ENCODE peak calls at places on chromosomes 5 and 9, in five cellular contexts. One of them, this sample, is unnamed.

GRCh38 chr5:133250527-133250926 is 198.7 kb downstream of the HSPA4 start:
- DNase-seq in body of pancreas: no peak
- DNase-seq in fibroblast of mammary gland: no peak
- DNase-seq in neuronal stem cell: no peak
- DNase-seq in lung: no peak
- DNase-seq in this sample: no peak

GRCh38 chr5:153559926-153560325 is 69.5 kb downstream of the GRIA1 start:
- DNase-seq in body of pancreas: no peak
- DNase-seq in fibroblast of mammary gland: peak; percentile 36
- DNase-seq in lung: no peak
- DNase-seq in neuronal stem cell: no peak
- DNase-seq in this sample: no peak

GRCh38 chr9:27943544-27943943 is 370.3 kb upstream of the C9orf72 start:
- DNase-seq in lung: no peak
- DNase-seq in neuronal stem cell: peak; percentile 9
- DNase-seq in body of pancreas: no peak
- DNase-seq in fibroblast of mammary gland: no peak
- DNase-seq in this sample: no peak

GRCh38 chr5:159161361-159162214 is 47.8 kb downstream of the RNF145 start:
- DNase-seq in lung: no peak
- DNase-seq in neuronal stem cell: no peak
- DNase-seq in fibroblast of mammary gland: peak; percentile 69
- DNase-seq in body of pancreas: no peak
- DNase-seq in this sample: no peak

GRCh38 chr5:171312129-171312819 is 3.2 kb downstream of the TLX3 start:
- DNase-seq in lung: no peak
- DNase-seq in neuronal stem cell: no peak
- DNase-seq in body of pancreas: no peak
- DNase-seq in fibroblast of mammary gland: no peak
- DNase-seq in this sample: no peak

GRCh38 chr9:33354651-33355211 is 47.6 kb downstream of the AQP7 start:
- DNase-seq in neuronal stem cell: no peak
- DNase-seq in body of pancreas: peak; percentile 25
- DNase-seq in lung: no peak
- DNase-seq in fibroblast of mammary gland: no peak
- DNase-seq in this sample: no peak

GRCh38 chr5:79020861-79021561 is 35.9 kb upstream of the ARSB start:
- DNase-seq in fibroblast of mammary gland: peak; percentile 70
- DNase-seq in lung: peak; percentile 50
- DNase-seq in body of pancreas: peak; percentile 68
- DNase-seq in neuronal stem cell: peak; percentile 36
- DNase-seq in this sample: no peak

GRCh38 chr5:100448250-100448649 is 86.9 kb upstream of the FAM174A start:
- DNase-seq in body of pancreas: no peak
- DNase-seq in neuronal stem cell: no peak
- DNase-seq in fibroblast of mammary gland: no peak
- DNase-seq in lung: no peak
- DNase-seq in this sample: no peak

GRCh38 chr5:139915274-139915673 is 119.7 kb downstream of the PSD2 start:
- DNase-seq in lung: peak; percentile 25
- DNase-seq in fibroblast of mammary gland: no peak
- DNase-seq in body of pancreas: no peak
- DNase-seq in neuronal stem cell: no peak
- DNase-seq in this sample: no peak

GRCh38 chr5:1185652-1186350 is 15.6 kb upstream of the SLC6A19 start:
- DNase-seq in lung: no peak
- DNase-seq in neuronal stem cell: no peak
- DNase-seq in fibroblast of mammary gland: no peak
- DNase-seq in body of pancreas: peak; percentile 89
- DNase-seq in this sample: no peak

GRCh38 chr9:3181049-3181953 is 337.4 kb upstream of the PUM3 start:
- DNase-seq in lung: no peak
- DNase-seq in body of pancreas: peak; percentile 64
- DNase-seq in fibroblast of mammary gland: peak; percentile 27
- DNase-seq in neuronal stem cell: peak; percentile 32
- DNase-seq in this sample: no peak

GRCh38 chr5:151118898-151119600 is 38.2 kb upstream of the TNIP1 start:
- DNase-seq in body of pancreas: no peak
- DNase-seq in lung: no peak
- DNase-seq in neuronal stem cell: no peak
- DNase-seq in fibroblast of mammary gland: no peak
- DNase-seq in this sample: no peak

GRCh38 chr9:33198163-33198562 is 31.0 kb upstream of the B4GALT1 start:
- DNase-seq in lung: no peak
- DNase-seq in body of pancreas: no peak
- DNase-seq in neuronal stem cell: no peak
- DNase-seq in fibroblast of mammary gland: peak; percentile 77
- DNase-seq in this sample: peak; percentile 81

GRCh38 chr5:174311531-174312269 is 266.2 kb downstream of the NSG2 start:
- DNase-seq in body of pancreas: peak; percentile 70
- DNase-seq in neuronal stem cell: peak; percentile 76
- DNase-seq in lung: peak; percentile 62
- DNase-seq in fibroblast of mammary gland: peak; percentile 34
- DNase-seq in this sample: no peak

GRCh38 chr9:104245925-104246324 is 151.8 kb downstream of the SMC2 start:
- DNase-seq in neuronal stem cell: no peak
- DNase-seq in fibroblast of mammary gland: no peak
- DNase-seq in body of pancreas: no peak
- DNase-seq in lung: no peak
- DNase-seq in this sample: no peak

GRCh38 chr5:135462304-135462703 is 10.2 kb upstream of the TIFAB start:
- DNase-seq in fibroblast of mammary gland: peak; percentile 46
- DNase-seq in neuronal stem cell: peak; percentile 77
- DNase-seq in body of pancreas: peak; percentile 43
- DNase-seq in lung: no peak
- DNase-seq in this sample: no peak

GRCh38 chr5:173010547-173011464 is 27.2 kb downstream of the ATP6V0E1 start:
- DNase-seq in neuronal stem cell: peak; percentile 21
- DNase-seq in body of pancreas: peak; percentile 75
- DNase-seq in fibroblast of mammary gland: peak; percentile 38
- DNase-seq in lung: peak; percentile 69
- DNase-seq in this sample: peak; percentile 78

GRCh38 chr5:139368613-139369012 is 14.5 kb downstream of the SLC23A1 start:
- DNase-seq in body of pancreas: no peak
- DNase-seq in neuronal stem cell: no peak
- DNase-seq in fibroblast of mammary gland: no peak
- DNase-seq in lung: no peak
- DNase-seq in this sample: no peak

GRCh38 chr9:69894720-69895119 is 74.1 kb downstream of the CFAP95 start:
- DNase-seq in lung: no peak
- DNase-seq in fibroblast of mammary gland: no peak
- DNase-seq in body of pancreas: no peak
- DNase-seq in neuronal stem cell: no peak
- DNase-seq in this sample: no peak

GRCh38 chr9:6197330-6197729 is 18.3 kb upstream of the IL33 start:
- DNase-seq in neuronal stem cell: peak; percentile 9
- DNase-seq in lung: no peak
- DNase-seq in body of pancreas: peak; percentile 55
- DNase-seq in fibroblast of mammary gland: peak; percentile 52
- DNase-seq in this sample: no peak

GRCh38 chr9:113221800-113222481 is 597 bp downstream of the SLC31A1 start:
- DNase-seq in neuronal stem cell: peak; percentile 1
- DNase-seq in fibroblast of mammary gland: no peak
- DNase-seq in body of pancreas: no peak
- DNase-seq in lung: no peak
- DNase-seq in this sample: no peak

GRCh38 chr5:109619024-109619460 is 70.7 kb upstream of the MAN2A1 start:
- DNase-seq in neuronal stem cell: no peak
- DNase-seq in fibroblast of mammary gland: no peak
- DNase-seq in lung: no peak
- DNase-seq in body of pancreas: no peak
- DNase-seq in this sample: no peak

GRCh38 chr9:137339606-137340462 is 37.8 kb upstream of the NRARP start:
- DNase-seq in neuronal stem cell: no peak
- DNase-seq in lung: no peak
- DNase-seq in body of pancreas: no peak
- DNase-seq in fibroblast of mammary gland: no peak
- DNase-seq in this sample: no peak

GRCh38 chr5:37869221-37869620 is 29.4 kb upstream of the GDNF start:
- DNase-seq in lung: no peak
- DNase-seq in neuronal stem cell: no peak
- DNase-seq in body of pancreas: no peak
- DNase-seq in fibroblast of mammary gland: peak; percentile 88
- DNase-seq in this sample: no peak

GRCh38 chr5:53368516-53368915 is 111.9 kb upstream of the FST start:
- DNase-seq in body of pancreas: no peak
- DNase-seq in neuronal stem cell: no peak
- DNase-seq in lung: no peak
- DNase-seq in fibroblast of mammary gland: peak; percentile 81
- DNase-seq in this sample: no peak

GRCh38 chr9:70085241-70085640 is 41.6 kb downstream of the MAMDC2 start:
- DNase-seq in neuronal stem cell: peak; percentile 33
- DNase-seq in body of pancreas: no peak
- DNase-seq in lung: no peak
- DNase-seq in fibroblast of mammary gland: peak; percentile 52
- DNase-seq in this sample: no peak

GRCh38 chr5:138466058-138466899 is 1.0 kb downstream of the EGR1 start:
- DNase-seq in fibroblast of mammary gland: no peak
- DNase-seq in lung: peak; percentile 40
- DNase-seq in body of pancreas: peak; percentile 86
- DNase-seq in neuronal stem cell: no peak
- DNase-seq in this sample: peak; percentile 64

GRCh38 chr9:97848582-97849237 is 4.3 kb upstream of the FOXE1 start:
- DNase-seq in fibroblast of mammary gland: no peak
- DNase-seq in neuronal stem cell: no peak
- DNase-seq in lung: peak; percentile 53
- DNase-seq in body of pancreas: peak; percentile 25
- DNase-seq in this sample: no peak
- H3K4me3 ChIP-seq in fibroblast of mammary gland: no peak overlapping the region
- H3K4me3 ChIP-seq in neuronal stem cell: no peak overlapping the region
- H3K4me3 ChIP-seq in lung: no peak overlapping the region
- H3K4me3 ChIP-seq in body of pancreas: no peak overlapping the region
- H3K4me3 ChIP-seq in this sample: peak overlapping the region; percentile 24

GRCh38 chr5:143435207-143435657 is 31.7 kb upstream of the NR3C1 start:
- DNase-seq in neuronal stem cell: no peak
- DNase-seq in lung: peak; percentile 41
- DNase-seq in body of pancreas: peak; percentile 45
- DNase-seq in fibroblast of mammary gland: no peak
- DNase-seq in this sample: no peak
- H3K4me3 ChIP-seq in neuronal stem cell: no peak overlapping the region
- H3K4me3 ChIP-seq in lung: no peak overlapping the region
- H3K4me3 ChIP-seq in body of pancreas: no peak overlapping the region
- H3K4me3 ChIP-seq in fibroblast of mammary gland: no peak overlapping the region
- H3K4me3 ChIP-seq in this sample: peak overlapping the region; percentile 14

DNA sequence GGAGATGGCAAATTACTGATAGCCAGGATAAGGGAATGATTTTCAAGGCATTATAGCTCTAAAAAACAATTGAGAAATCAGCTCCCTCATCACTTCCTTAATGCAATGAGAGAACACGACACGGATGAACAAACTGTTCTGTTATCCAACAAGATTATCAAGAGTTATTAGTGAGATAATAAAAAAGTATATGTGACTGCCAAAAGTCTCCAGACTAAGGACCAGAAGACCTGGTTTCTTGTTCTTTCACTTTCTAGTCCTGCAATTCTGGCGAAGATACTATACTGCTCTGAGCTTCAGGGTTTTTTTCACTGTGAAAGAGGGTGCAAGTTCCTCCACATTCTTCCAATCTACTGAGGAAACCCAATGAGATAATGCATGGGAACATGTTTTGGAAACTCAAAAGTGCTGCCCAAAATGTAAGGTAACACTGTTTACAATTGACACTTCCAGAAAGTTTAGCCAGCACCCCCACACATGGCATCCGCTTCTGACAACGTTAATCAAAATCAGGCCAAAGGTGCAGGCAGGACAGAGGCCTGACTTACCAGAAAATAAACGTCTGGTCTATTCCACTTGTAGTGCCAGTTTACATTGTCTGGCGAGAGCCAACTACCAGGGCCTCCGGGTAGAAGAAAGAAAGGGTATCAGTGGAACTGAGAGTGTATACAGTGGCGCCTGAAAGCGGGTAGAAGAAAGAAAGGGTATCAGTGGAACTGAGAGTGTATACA is 254.3 kb downstream of the DOCK8 start:
- DNase-seq in body of pancreas: no peak
- DNase-seq in lung: no peak
- DNase-seq in fibroblast of mammary gland: no peak
- DNase-seq in neuronal stem cell: no peak
- DNase-seq in this sample: no peak
- H3K4me3 ChIP-seq in body of pancreas: no peak overlapping the region
- H3K4me3 ChIP-seq in lung: no peak overlapping the region
- H3K4me3 ChIP-seq in fibroblast of mammary gland: no peak overlapping the region
- H3K4me3 ChIP-seq in neuronal stem cell: peak overlapping the region; percentile 27
- H3K4me3 ChIP-seq in this sample: no peak overlapping the region

DNA sequence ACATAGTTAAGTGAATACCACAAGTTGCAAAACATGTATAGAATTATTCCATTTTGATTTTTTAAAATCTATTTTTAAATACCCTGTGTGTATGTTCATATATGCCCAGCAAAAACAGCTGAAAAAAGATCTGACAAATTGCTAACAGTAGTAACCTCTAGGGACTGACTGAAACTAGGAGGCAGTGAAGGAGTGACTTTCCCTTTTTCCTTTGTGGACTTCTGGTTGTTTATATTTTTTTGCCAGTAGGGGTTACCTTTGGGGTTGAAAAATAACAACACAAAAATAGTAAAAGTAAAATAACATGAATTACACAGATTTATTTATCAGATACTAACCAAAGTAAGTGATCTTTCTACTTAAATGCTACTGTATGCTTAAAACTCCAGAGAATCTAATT is 2.9 kb downstream of the MEGF9 start:
- DNase-seq in lung: no peak
- DNase-seq in fibroblast of mammary gland: peak; percentile 19
- DNase-seq in body of pancreas: no peak
- DNase-seq in neuronal stem cell: no peak
- DNase-seq in this sample: no peak
- H3K4me3 ChIP-seq in lung: no peak overlapping the region
- H3K4me3 ChIP-seq in fibroblast of mammary gland: no peak overlapping the region
- H3K4me3 ChIP-seq in body of pancreas: no peak overlapping the region
- H3K4me3 ChIP-seq in neuronal stem cell: no peak overlapping the region
- H3K4me3 ChIP-seq in this sample: no peak overlapping the region

GRCh38 chr9:134698587-134699342 is 57.2 kb downstream of the COL5A1 start:
- DNase-seq in body of pancreas: peak; percentile 61
- DNase-seq in fibroblast of mammary gland: peak; percentile 51
- DNase-seq in neuronal stem cell: peak; percentile 84
- DNase-seq in lung: peak; percentile 64
- DNase-seq in this sample: no peak
- H3K4me3 ChIP-seq in body of pancreas: no peak overlapping the region
- H3K4me3 ChIP-seq in fibroblast of mammary gland: no peak overlapping the region
- H3K4me3 ChIP-seq in neuronal stem cell: no peak overlapping the region
- H3K4me3 ChIP-seq in lung: no peak overlapping the region
- H3K4me3 ChIP-seq in this sample: no peak overlapping the region

DNA sequence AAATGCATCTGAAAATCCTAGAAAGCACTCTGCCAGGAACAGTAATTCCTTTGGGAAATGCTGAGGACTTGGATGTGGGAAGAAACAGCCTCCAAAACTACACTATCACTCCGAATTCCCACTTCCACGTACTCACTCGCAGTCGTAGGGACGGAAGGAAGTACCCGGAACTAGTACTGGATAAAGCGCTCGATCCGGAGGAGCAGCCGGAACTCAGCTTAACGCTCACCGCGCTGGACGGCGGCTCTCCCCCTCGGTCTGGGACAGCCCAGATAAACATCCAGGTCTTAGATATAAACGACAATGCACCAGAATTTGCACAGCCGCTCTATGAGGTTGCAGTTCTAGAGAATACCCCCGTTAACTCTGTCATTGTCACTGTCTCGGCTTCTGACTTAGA is 786 bp downstream of the PCDHB3 start:
- DNase-seq in neuronal stem cell: no peak
- DNase-seq in lung: no peak
- DNase-seq in body of pancreas: no peak
- DNase-seq in fibroblast of mammary gland: no peak
- DNase-seq in this sample: no peak
- H3K4me3 ChIP-seq in neuronal stem cell: no peak overlapping the region
- H3K4me3 ChIP-seq in lung: no peak overlapping the region
- H3K4me3 ChIP-seq in body of pancreas: no peak overlapping the region
- H3K4me3 ChIP-seq in fibroblast of mammary gland: no peak overlapping the region
- H3K4me3 ChIP-seq in this sample: no peak overlapping the region

GRCh38 chr5:93017854-93018253 is 563.2 kb downstream of the NR2F1-AS1 start:
- DNase-seq in lung: no peak
- DNase-seq in body of pancreas: no peak
- DNase-seq in fibroblast of mammary gland: peak; percentile 89
- DNase-seq in neuronal stem cell: no peak
- DNase-seq in this sample: no peak
- H3K4me3 ChIP-seq in lung: no peak overlapping the region
- H3K4me3 ChIP-seq in body of pancreas: no peak overlapping the region
- H3K4me3 ChIP-seq in fibroblast of mammary gland: no peak overlapping the region
- H3K4me3 ChIP-seq in neuronal stem cell: no peak overlapping the region
- H3K4me3 ChIP-seq in this sample: no peak overlapping the region

This sample was measured in right atrium auricular region.